ENCODE peak calls at places on chromosome 11, in four cellular contexts. L is A549, E is HepG2, Y is K562. H is an unnamed sample. For H3K9me3, the result is how much of the 10 kb centered on the place peaks cover.

GRCh38 chr11:68040121-68040956 is 1.5 kb downstream of the TCIRG1 start:
- DNase-seq in L (peak), E (peak), Y (peak), H (peak)

GRCh38 chr11:64502634-64503033 is 88.4 kb upstream of the SLC22A12 start:
- DNase-seq in L (no peak), E (no peak), Y (no peak), H (no peak)

GRCh38 chr11:110200241-110200640 is 96.2 kb downstream of the RDX start:
- DNase-seq in L (no peak), E (no peak), Y (no peak), H (no peak)

GRCh38 chr11:58770627-58771457 is 39.1 kb upstream of the GLYAT start:
- DNase-seq in L (peak), E (no peak), Y (peak), H (no peak)

GRCh38 chr11:33965032-33965431 is 73.2 kb upstream of the LMO2 start:
- DNase-seq in L (no peak), E (no peak), Y (no peak), H (no peak)

GRCh38 chr11:106727261-106727660 is 291.0 kb downstream of the GUCY1A2 start:
- DNase-seq in L (no peak), E (no peak), Y (no peak), H (no peak)

GRCh38 chr11:27615833-27616232 is 84.4 kb downstream of the BDNF start:
- DNase-seq in L (no peak), E (no peak), Y (no peak), H (no peak)

GRCh38 chr11:18676803-18677202 is 21.8 kb upstream of the TMEM86A start:
- DNase-seq in L (no peak), E (no peak), Y (no peak), H (no peak)

GRCh38 chr11:76638267-76639197 is 32.0 kb downstream of the LRRC32 start:
- DNase-seq in L (no peak), E (no peak), Y (no peak), H (no peak)

GRCh38 chr11:123460006-123460700 is 30.1 kb downstream of the GRAMD1B start:
- DNase-seq in L (no peak), E (no peak), Y (no peak), H (no peak)

GRCh38 chr11:57474751-57475115 is 14.4 kb downstream of the RTN4RL2 start:
- DNase-seq in L (no peak), E (no peak), Y (no peak), H (no peak)

GRCh38 chr11:62238151-62238550 is 3.9 kb upstream of the SCGB1D2 start:
- DNase-seq in L (no peak), E (no peak), Y (no peak), H (no peak)

GRCh38 chr11:12411806-12412727 is 34.7 kb downstream of the PARVA start:
- DNase-seq in L (peak), E (peak), Y (peak), H (no peak)

GRCh38 chr11:11510939-11511338 is 110.9 kb downstream of the GALNT18 start:
- DNase-seq in L (no peak), E (no peak), Y (no peak), H (no peak)

GRCh38 chr11:113001709-113002108 is 40.5 kb downstream of the NCAM1 start:
- DNase-seq in L (no peak), E (no peak), Y (no peak), H (no peak)

GRCh38 chr11:119061256-119061655 is 4.3 kb upstream of the HYOU1 start:
- DNase-seq in L (no peak), E (no peak), Y (no peak), H (no peak)

GRCh38 chr11:70243912-70244652 is 26.4 kb upstream of the PPFIA1 start:
- DNase-seq in L (peak), E (no peak), Y (no peak), H (no peak)

GRCh38 chr11:125935629-125936199 is 10.1 kb upstream of the VSIG10L2 start:
- DNase-seq in L (no peak), E (no peak), Y (no peak), H (no peak)

GRCh38 chr11:65493367-65494176 is 5.3 kb upstream of the MALAT1 start:
- DNase-seq in L (peak), E (peak), Y (peak), H (no peak)

GRCh38 chr11:269146-269890 is 8.9 kb upstream of the NLRP6 start:
- DNase-seq in L (no peak), E (peak), Y (no peak), H (peak)

GRCh38 chr11:106398396-106399074 is 321.1 kb downstream of the AASDHPPT start:
- DNase-seq in L (peak), E (no peak), Y (no peak), H (no peak)

DNA sequence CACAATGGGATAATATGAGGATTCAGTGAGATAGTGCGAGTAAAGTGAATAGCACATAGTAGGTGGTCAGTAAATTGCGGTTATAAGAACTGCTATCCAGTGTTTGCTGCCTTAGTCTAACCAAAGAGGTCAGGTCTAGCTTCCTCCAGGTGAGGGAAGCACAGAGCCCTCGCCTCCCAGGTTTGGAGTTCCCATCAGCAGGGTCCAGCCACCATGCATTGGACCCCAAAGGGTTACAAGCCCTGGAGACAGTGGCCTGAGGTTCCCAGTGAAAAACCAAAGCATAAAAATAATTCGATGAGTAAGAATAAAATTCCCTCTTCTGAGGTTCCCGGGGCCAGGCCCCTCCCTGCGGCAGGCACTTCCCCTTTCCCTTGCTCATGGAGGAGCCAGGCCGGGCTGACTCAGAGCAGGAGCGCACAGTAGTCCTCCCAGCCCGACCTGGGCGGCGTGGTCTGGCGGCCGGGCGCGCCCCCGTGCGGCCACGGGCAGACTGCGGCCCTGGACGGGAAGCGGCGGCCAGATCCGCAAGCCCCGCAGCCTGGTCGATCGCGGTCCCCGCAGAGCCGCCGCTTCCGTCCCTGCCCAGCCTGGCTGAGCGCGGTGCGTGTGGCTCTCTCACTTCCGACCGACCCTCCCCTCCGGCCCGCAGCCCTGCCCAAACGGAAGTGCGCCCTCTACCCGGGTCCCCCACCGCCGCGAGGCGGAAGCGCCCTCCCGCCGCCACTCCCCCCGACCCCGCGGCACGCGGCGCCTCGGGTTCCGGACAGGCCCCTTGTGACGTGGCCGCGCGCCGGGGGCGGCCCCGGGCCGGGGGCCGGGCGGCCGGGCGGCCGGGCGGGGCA is at the start of gene SLC39A13:
- DNase-seq in L (peak), E (peak), Y (peak), H (peak)
- TF ChIP-seq EP300 in L (no peak), E (no peak), Y (no peak), H (no peak)

DNA sequence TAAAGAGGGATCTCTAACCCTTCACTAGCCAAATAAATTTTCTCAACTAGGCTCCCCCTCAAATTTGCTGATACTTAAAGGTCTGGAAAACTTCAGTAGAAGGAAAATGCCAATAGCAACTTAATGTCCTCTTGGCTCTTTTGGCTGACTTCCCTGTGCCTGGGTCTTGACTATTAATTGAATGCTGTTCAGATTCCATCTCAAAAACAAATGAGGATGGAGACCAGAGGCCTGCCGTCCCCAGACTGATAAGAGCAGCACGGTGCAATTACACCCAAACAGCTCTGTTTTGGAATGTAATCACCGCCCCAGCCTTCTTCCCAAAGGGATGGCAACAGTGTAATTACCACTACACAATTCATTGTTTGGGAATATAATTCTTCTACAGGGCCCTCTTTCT is 89.3 kb upstream of the CHRM4 start:
- DNase-seq in L (no peak), E (no peak), Y (no peak), H (no peak)
- H3K9me3 ChIP-seq in L (under half), E (under half), Y (under half), H (under half)

GRCh38 chr11:47177229-47177845 is 658 bp upstream of the ARFGAP2 start:
- DNase-seq in L (peak), E (peak), Y (peak), H (peak)
- TF ChIP-seq MYC in L (no peak), E (no peak), Y (peak), H (no peak)

DNA sequence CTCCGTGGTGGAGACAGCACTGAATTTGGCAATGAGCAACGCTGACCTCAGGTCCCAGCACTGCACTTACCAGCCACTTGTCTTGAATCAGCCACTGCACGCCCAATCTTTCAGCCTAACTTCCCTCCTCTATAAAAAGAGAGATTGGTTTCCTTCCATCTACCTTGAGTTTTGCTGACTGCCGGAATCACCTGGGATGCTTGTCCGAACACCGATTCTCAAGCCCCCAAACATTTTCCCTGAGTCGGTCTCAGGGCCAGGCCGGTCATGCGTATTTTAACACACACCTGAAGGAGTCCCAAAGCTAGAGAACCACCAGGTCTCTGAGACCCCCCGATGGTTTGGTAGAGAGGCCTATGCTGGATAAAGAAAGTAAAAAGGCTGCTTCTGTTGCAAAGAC is 131.5 kb downstream of the SPATA19 start:
- DNase-seq in L (no peak), E (no peak), Y (no peak), H (no peak)
- TF ChIP-seq EP300 in L (no peak), E (no peak), Y (no peak), H (no peak)

DNA sequence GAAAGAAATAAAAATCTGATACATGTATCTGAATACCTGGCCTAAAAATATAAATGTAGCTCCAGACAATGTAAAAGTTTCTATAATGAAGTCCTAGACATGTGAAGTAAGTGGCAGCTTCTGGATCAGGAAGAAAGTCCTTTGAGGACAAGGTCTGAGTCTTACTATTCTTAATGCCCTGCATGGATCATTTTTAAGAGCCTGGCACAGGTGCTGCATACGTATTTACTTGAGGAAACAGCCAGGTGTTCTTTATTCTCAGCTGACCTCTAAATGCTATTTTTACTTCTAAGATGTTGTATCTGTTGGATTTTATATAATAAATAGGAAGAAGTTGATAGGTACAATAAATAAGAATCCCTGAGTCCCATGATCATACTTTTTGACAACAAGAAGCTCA is 750.0 kb upstream of the LUZP2 start:
- DNase-seq in L (no peak), E (no peak), Y (no peak), H (no peak)
- H3K9me3 ChIP-seq in L (under half), E (under half), Y (under half), H (under half)

H was measured in GM12878.